ENCODE peak calls at places on chromosomes 4 and X, in seven cellular contexts. Z is left lung, W is fibroblast of pulmonary artery, Q is cardiac fibroblast, O is lower lobe of right lung, S is foreskin fibroblast, B is left ventricle myocardium inferior. R is an unnamed sample.

GRCh38 chr4:56240554-56241190 is 146.6 kb downstream of the AASDH start:
- DNase-seq in Z (no peak), W (peak; percentile 19), Q (no peak), O (no peak), S (no peak), B (no peak), R (no peak)

GRCh38 chr4:47315346-47315745 is 148.2 kb downstream of the COMMD8 start:
- DNase-seq in Z (no peak), W (peak; percentile 69), Q (peak; percentile 77), O (no peak), S (peak; percentile 4), B (no peak), R (no peak)

GRCh38 chr4:146190393-146190910 is 14.9 kb downstream of the LSM6 start:
- DNase-seq in Z (no peak), W (no peak), Q (no peak), O (no peak), S (no peak), B (no peak), R (no peak)

GRCh38 chr4:150212485-150212884 is 134.2 kb downstream of the DCLK2 start:
- DNase-seq in Z (no peak), W (no peak), Q (no peak), O (no peak), S (no peak), B (no peak), R (no peak)

GRCh38 chr4:85928775-85929585 is 430.9 kb downstream of the MAPK10 start:
- DNase-seq in Z (no peak), W (peak; percentile 14), Q (peak; percentile 53), O (no peak), S (no peak), B (no peak), R (no peak)

GRCh38 chr4:100366213-100366612 is 151.6 kb downstream of the EMCN start:
- DNase-seq in Z (no peak), W (no peak), Q (no peak), O (no peak), S (no peak), B (no peak), R (no peak)

GRCh38 chrX:40612511-40612910 is 10.7 kb upstream of the MPC1L start:
- DNase-seq in Z (no peak), W (no peak), Q (no peak), O (no peak), S (no peak), B (no peak), R (no peak)

GRCh38 chr4:11729548-11729947 is 300.9 kb upstream of the HS3ST1 start:
- DNase-seq in Z (no peak), W (peak; percentile 56), Q (peak; percentile 19), O (no peak), S (no peak), B (no peak), R (no peak)

GRCh38 chr4:39032218-39033085 is at the start of gene TMEM156:
- DNase-seq in Z (no peak), W (peak; percentile 64), Q (peak; percentile 80), O (no peak), S (peak; percentile 44), B (no peak), R (no peak)

DNA sequence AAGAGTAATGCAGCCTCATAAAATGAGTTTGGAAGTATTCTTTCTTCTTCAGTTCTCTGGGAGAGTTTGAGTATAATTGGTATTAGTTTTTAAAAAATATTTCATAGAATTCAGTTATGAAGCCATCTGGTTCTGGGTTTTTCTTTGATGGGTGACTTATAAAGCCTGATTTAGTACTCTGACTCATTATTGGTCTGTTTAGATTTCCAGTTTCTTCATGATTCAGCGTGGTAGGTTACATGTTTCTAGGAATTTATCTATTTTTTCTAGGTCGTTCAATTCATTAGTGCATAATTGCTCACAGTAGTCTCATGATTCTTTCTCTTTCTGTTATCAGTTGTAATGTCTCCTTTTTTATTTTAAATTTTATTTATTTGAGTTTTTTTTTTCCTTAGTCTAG is 111.2 kb downstream of the CEP44 start:
- DNase-seq in Z (no peak), W (peak; percentile 41), Q (peak; percentile 58), O (no peak), S (peak; percentile 28), B (no peak), R (no peak)
- H3K4me3 ChIP-seq in Z (no peak overlapping the region), W (no peak overlapping the region), Q (no peak overlapping the region), O (no peak overlapping the region), S (no peak overlapping the region), B (no peak overlapping the region), R (no peak overlapping the region)

GRCh38 chr4:112279882-112280315 is 5.8 kb downstream of the TIFA start:
- DNase-seq in Z (no peak), W (no peak), Q (no peak), O (no peak), S (no peak), B (no peak), R (no peak)
- H3K4me3 ChIP-seq in Z (peak overlapping the region; percentile 2), W (no peak overlapping the region), Q (no peak overlapping the region), O (peak overlapping the region; percentile 31), S (no peak overlapping the region), B (peak overlapping the region; percentile 53), R (no peak overlapping the region)

DNA sequence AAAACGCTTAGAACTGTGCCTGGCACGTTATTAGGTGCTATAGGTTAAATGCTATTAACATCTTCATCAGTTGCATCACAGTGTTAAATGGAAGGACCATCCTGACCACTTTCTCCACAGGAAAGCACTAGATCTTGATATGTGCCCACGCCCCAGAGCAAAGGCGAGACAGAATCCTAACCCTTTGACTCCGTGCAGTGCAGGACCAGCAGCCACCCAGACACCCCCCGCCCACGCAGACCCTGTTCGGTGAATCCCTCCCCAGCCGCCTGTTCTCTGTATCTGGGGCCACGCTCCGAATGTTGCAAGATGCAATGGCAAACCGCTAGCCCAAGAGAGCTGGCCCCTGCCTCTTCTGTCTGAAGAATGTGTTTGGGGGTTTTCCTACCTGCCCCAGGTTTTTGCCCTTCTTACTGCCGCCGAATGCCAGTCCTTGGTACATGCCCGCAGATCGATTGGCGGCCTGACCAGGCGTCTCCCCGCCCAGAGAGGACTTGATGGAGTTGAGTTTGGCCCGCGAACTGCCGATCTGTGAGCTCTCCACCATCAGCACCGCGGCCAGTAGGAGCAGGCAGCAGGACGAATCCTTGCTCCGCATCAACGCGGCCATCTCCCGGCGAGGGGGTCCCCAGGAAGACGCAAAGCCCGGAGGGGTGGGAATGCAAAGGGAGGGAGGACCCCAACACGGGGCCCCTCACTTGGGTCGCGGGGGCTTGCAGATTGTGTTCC is 967 bp downstream of the DKK2 start:
- DNase-seq in Z (no peak), W (no peak), Q (peak; percentile 23), O (peak; percentile 44), S (no peak), B (no peak), R (no peak)
- H3K4me3 ChIP-seq in Z (no peak overlapping the region), W (peak overlapping the region; percentile 46), Q (peak overlapping the region; percentile 47), O (peak overlapping the region; percentile 47), S (peak overlapping the region; percentile 67), B (peak overlapping the region; percentile 56), R (peak overlapping the region; percentile 23)

DNA sequence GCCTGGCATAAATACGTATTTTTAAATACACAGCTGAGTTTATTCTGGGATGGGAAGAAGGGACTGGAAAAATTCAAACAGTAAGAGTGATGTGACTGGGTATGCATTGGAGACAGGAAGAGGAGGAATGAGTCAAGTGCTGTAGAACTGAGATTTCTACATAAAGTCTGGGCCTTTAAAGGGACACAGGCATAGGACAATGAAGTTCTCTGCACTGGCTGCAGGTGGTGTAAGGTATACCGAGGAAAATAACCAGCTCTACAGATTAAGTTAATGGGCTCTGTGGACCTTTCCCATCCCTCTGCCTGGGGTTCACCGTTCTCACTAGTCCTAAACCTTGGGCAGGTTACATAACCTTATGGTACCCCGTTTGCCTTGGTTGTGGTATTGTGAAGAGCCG is 68.7 kb downstream of the DHX15 start:
- DNase-seq in Z (no peak), W (peak; percentile 16), Q (peak; percentile 24), O (no peak), S (no peak), B (no peak), R (no peak)
- H3K4me3 ChIP-seq in Z (no peak overlapping the region), W (no peak overlapping the region), Q (no peak overlapping the region), O (no peak overlapping the region), S (no peak overlapping the region), B (no peak overlapping the region), R (no peak overlapping the region)

DNA sequence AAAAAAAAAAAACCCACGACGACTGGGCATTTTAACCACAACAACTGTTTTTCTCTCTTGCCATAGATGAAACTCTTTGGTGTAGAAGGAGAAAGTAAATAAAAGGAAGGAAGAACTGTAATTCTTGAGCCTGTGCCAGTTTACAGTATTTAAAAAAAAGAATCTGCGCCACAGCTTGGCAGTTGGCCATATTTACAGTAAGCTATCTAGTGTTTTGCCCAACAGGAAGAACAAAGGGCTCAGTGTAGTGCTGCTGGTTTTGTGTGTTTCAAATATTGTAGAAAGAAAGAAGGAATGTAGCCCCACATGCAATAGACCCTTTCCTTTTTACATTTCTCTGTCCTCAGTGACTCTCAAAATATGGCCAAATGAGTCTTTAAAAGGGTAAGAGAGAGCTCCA is 66.1 kb downstream of the NR3C2 start:
- DNase-seq in Z (peak; percentile 36), W (peak; percentile 64), Q (peak; percentile 69), O (no peak), S (no peak), B (no peak), R (peak; percentile 76)
- H3K4me3 ChIP-seq in Z (no peak overlapping the region), W (no peak overlapping the region), Q (no peak overlapping the region), O (peak overlapping the region; percentile 39), S (no peak overlapping the region), B (peak overlapping the region; percentile 54), R (no peak overlapping the region)

GRCh38 chrX:97563531-97564133 is 679.9 kb downstream of the RPA4 start:
- DNase-seq in Z (peak; percentile 44), W (peak; percentile 72), Q (peak; percentile 63), O (peak; percentile 59), S (peak; percentile 13), B (peak; percentile 16), R (peak; percentile 21)
- H3K4me3 ChIP-seq in Z (no peak overlapping the region), W (peak overlapping the region; percentile 40), Q (peak overlapping the region; percentile 13), O (peak overlapping the region; percentile 32), S (peak overlapping the region; percentile 45), B (peak overlapping the region; percentile 50), R (no peak overlapping the region)

DNA sequence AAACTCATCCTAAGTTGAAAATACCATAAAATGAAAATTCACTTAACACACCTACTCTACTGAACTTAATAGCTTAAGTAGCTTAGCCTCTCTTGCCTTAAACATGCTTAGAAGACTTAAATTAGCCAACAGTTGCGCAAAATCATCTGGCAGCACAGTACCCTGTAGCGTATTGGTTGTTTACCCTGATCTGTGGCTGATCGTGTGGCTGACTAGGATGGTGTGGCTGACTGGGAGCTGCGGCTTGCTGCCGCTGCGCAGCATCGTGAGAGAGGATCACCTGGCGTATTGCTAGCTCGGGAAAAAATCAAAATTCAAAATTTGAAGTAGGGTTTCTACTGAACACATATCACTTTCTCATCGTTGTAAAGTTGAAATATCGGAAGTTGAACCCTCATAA is 6.3 kb downstream of the RUFY3 start:
- DNase-seq in Z (no peak), W (no peak), Q (no peak), O (no peak), S (no peak), B (no peak), R (no peak)
- H3K4me3 ChIP-seq in Z (no peak overlapping the region), W (no peak overlapping the region), Q (no peak overlapping the region), O (no peak overlapping the region), S (no peak overlapping the region), B (no peak overlapping the region), R (no peak overlapping the region)

DNA sequence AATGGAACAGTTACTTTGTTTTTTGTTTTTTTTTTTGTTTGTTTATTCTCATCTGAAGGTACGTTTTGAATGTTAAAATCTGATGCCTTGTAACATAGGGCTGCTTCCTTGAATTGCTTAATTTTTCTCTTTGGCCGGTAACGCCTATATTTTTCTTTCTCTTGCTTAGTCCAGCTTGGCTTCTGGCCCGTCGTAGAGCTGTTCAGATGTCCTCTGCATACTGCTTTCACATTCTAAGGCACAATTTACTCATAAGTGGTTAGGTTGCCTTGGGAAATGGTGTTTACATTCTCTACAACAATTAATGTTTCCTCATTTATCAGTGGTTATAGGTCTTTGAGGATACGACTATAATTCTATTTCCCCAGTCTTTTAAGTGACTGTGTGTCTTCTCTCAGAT is 7.9 kb downstream of the NONO start:
- DNase-seq in Z (no peak), W (peak; percentile 7), Q (peak; percentile 36), O (peak; percentile 47), S (no peak), B (no peak), R (peak; percentile 21)
- H3K4me3 ChIP-seq in Z (no peak overlapping the region), W (no peak overlapping the region), Q (no peak overlapping the region), O (no peak overlapping the region), S (no peak overlapping the region), B (no peak overlapping the region), R (no peak overlapping the region)